ENCODE peak calls at places on chromosomes 12 and 14, in six cellular contexts. W is OCI-LY7, L is psoas muscle, Y is body of pancreas, P is neural progenitor cell, I is heart right ventricle. H is an unnamed sample.

GRCh38 chr12:94078138-94078723 is 70.1 kb upstream of the PLXNC1 start:
- DNase-seq in P (no peak), Y (no peak), L (no peak), W (no peak), I (no peak), H (no peak)

GRCh38 chr12:26659930-26660329 is 173.1 kb downstream of the ITPR2 start:
- DNase-seq in I (no peak), Y (no peak), W (no peak), P (no peak), L (no peak), H (no peak)

GRCh38 chr14:75289840-75290388 is 11.3 kb downstream of the FOS start:
- DNase-seq in W (no peak), L (no peak), P (no peak), I (no peak), Y (no peak), H (no peak)

GRCh38 chr14:23147676-23148075 is 28.6 kb upstream of the CEBPE start:
- DNase-seq in I (peak; percentile 33), L (no peak), Y (peak; percentile 59), W (no peak), P (no peak), H (no peak)

GRCh38 chr12:132804426-132804861 is 24.2 kb downstream of the GOLGA3 start:
- DNase-seq in L (no peak), Y (no peak), W (no peak), I (no peak), P (no peak), H (no peak)

GRCh38 chr14:20415723-20416622 is 2.7 kb upstream of the TEP1 start:
- DNase-seq in Y (peak; percentile 23), I (peak; percentile 30), L (no peak), W (peak; percentile 84), P (peak; percentile 58), H (no peak)

GRCh38 chr14:52910597-52910996 is 40.3 kb downstream of the FERMT2 start:
- DNase-seq in P (no peak), L (no peak), W (no peak), I (no peak), Y (no peak), H (no peak)

GRCh38 chr14:23008836-23009235 is 1.1 kb downstream of the C14orf93 start:
- DNase-seq in L (no peak), I (no peak), W (peak; percentile 61), Y (no peak), P (no peak), H (no peak)

DNA sequence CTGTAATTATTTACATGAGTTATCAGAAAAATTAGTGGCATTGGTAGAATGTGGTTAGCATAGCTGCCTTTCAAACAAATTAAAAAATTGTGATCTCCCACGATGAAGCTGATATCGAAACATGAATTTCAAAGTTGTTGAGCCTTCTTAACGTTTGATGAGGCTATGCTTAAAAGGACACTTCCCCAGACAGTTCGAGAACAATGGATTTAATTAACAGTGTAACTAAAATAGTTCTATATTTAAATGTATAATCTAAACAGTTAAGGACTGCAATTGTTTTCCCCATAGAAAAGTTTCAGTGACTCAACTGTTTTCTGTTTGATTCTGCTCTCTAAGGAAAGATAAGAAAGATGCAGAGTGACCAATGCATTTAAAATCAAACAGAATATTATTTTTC is 1.6 kb downstream of the CLEC2B start:
- DNase-seq in I (no peak), Y (no peak), P (no peak), L (no peak), W (no peak), H (no peak)
- H3K4me3 ChIP-seq in I (peak overlapping the region; percentile 60), Y (no peak overlapping the region), P (no peak overlapping the region), L (peak overlapping the region; percentile 71), W (peak overlapping the region; percentile 60), H (no peak overlapping the region)

GRCh38 chr14:105852378-105853088 is 326.1 kb downstream of the TMEM121 start:
- DNase-seq in Y (no peak), P (no peak), I (peak; percentile 1), W (peak; percentile 78), L (no peak), H (no peak)

GRCh38 chr14:105850853-105851581 is 324.6 kb downstream of the TMEM121 start:
- DNase-seq in P (no peak), Y (no peak), I (peak; percentile 1), W (peak; percentile 72), L (no peak), H (no peak)

GRCh38 chr14:105848570-105848969 is 322.2 kb downstream of the TMEM121 start:
- DNase-seq in I (no peak), Y (no peak), P (no peak), L (no peak), W (peak; percentile 19), H (no peak)

GRCh38 chr14:105851716-105852377 is 325.5 kb downstream of the TMEM121 start:
- DNase-seq in W (peak; percentile 71), I (no peak), Y (no peak), P (no peak), L (no peak), H (no peak)

GRCh38 chr14:105849933-105850626 is 323.7 kb downstream of the TMEM121 start:
- DNase-seq in I (no peak), L (no peak), Y (no peak), W (peak; percentile 67), P (no peak), H (no peak)
- H3K4me1 ChIP-seq in I (no peaks in the 10 kb centered on the region), L (no peaks in the 10 kb centered on the region), Y (no peaks in the 10 kb centered on the region), W (peaks cover 23% of the 10 kb centered on the region), P (no peaks in the 10 kb centered on the region), H (no peaks in the 10 kb centered on the region)

GRCh38 chr14:97994020-97994531 is 1196.9 kb downstream of the VRK1 start:
- DNase-seq in W (no peak), L (no peak), I (no peak), Y (no peak), P (no peak), H (no peak)
- H3K4me3 ChIP-seq in W (no peak overlapping the region), L (no peak overlapping the region), I (no peak overlapping the region), Y (no peak overlapping the region), P (no peak overlapping the region), H (no peak overlapping the region)

DNA sequence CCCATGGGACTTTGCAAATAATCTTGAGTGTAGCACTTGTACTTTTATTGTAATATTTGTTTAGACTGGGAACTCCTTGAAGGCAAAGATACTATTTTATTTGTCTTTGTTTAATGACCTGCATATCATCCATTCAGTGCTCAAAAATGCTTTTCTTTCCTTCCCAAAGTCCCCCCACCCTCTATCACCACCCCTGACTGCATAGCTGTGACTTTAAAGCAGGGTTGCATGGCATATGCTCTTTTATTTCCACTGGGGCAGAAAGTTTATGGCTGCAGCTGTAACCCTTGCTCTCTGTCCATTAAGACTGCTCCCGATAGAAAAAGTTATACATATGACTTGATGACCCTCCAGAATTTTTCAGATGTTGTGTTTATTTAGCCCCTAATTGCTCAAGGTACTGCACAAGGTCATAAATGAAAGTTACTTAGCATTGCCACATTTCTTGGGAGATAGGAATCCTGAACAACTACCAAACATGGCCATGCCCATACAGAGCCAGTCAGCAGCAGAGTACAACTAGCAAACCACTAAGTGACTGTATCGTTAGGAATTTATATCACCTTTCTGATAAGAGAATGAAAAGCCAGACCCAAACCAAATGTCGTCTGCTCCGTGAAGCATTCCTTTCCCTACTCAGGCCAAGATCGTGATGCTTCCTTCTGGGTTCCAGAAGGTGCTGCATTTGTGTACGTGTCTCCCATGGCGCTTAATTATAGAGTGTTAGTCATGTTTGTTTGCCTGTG is 114.3 kb downstream of the DIP2B start:
- DNase-seq in L (no peak), P (no peak), Y (peak; percentile 13), W (no peak), I (no peak), H (no peak)
- H3K4me1 ChIP-seq in L (peaks cover 49% of the 10 kb centered on the region), P (peaks cover 39% of the 10 kb centered on the region), Y (peaks cover 36% of the 10 kb centered on the region), W (no peaks in the 10 kb centered on the region), I (peaks cover 70% of the 10 kb centered on the region), H (peaks cover 28% of the 10 kb centered on the region)

DNA sequence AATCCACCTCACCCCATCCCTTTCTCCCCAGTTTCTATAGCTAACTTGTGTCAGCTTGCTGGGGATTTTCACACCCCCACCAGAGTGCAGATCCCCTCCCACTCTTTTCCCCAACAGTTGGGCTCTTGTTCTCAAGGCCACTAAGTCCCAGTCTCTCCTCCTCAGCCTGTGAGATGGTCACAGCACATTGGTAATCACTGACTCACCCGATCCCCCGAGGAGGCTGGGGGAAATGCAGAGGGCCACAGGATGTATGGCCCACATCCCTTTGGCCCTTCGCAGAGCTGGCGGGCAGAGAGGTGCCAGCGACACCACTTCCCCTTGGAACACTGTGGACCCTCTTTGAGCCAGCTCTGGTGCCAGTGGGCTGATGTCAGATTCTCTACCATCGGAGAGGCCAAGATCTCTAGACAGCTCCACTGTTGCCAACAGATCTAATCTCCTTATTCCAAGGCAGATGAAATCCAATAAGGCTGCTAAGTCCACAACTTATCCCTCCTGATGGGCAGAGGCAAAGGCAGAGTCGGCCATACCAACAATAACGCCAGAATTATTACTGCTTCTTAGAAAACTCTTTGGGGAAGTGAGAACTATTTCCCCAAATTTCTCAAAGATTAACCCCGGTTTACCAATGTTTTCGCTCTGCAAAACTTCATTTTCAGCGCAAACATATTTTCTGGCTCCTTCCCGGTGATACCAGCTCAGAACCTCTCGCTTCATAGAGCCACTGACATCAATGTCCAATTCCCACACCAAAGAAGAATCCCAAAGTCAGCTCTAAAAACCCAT is 1.5 kb downstream of the FMNL3 start:
- DNase-seq in Y (peak; percentile 39), W (peak; percentile 37), P (no peak), I (peak; percentile 34), L (peak; percentile 61), H (peak; percentile 28)
- H3K4me3 ChIP-seq in Y (no peak overlapping the region), W (peak overlapping the region; percentile 90), P (peak overlapping the region; percentile 97), I (peak overlapping the region; percentile 93), L (peak overlapping the region; percentile 79), H (peak overlapping the region; percentile 78)

GRCh38 chr14:70893062-70893841 is 14.0 kb upstream of the PCNX1 start:
- DNase-seq in W (no peak), P (no peak), L (no peak), Y (no peak), I (no peak), H (no peak)

GRCh38 chr14:70888681-70889175 is 18.5 kb upstream of the PCNX1 start:
- DNase-seq in W (no peak), Y (no peak), I (no peak), P (no peak), L (no peak), H (no peak)

GRCh38 chr14:70891741-70892140 is 15.5 kb upstream of the PCNX1 start:
- DNase-seq in Y (no peak), I (no peak), W (no peak), P (no peak), L (no peak), H (no peak)

GRCh38 chr14:70889555-70889954 is 17.7 kb upstream of the PCNX1 start:
- DNase-seq in P (no peak), L (no peak), I (no peak), Y (no peak), W (no peak), H (no peak)

GRCh38 chr14:70890842-70891442 is 16.3 kb upstream of the PCNX1 start:
- DNase-seq in W (no peak), Y (no peak), I (no peak), P (no peak), L (no peak), H (no peak)
- H3K4me1 ChIP-seq in W (peaks cover 14% of the 10 kb centered on the region), Y (no peaks in the 10 kb centered on the region), I (peaks cover 22% of the 10 kb centered on the region), P (no peaks in the 10 kb centered on the region), L (no peaks in the 10 kb centered on the region), H (peaks cover 3% of the 10 kb centered on the region)

H was measured in lung.